ENCODE peak calls at places on chromosome 1, in nine cellular contexts. I is NCI-H748 treated with DMSO at 0.1 percent for 48 hours, E is NCI-H1694 treated with DMSO at 0.1 percent for 48 hours, T is GM12892, Z is lower lobe of right lung, P is psoas muscle, F is hippocampal formation, X is hypothalamus, O is NCI-H2227 treated with DMSO at 0.1 percent for 48 hours. Y is an unnamed sample.
A peak's percentile ranks its signal among the peaks of the same experiment; 100 is the strongest.

GRCh38 chr1:65691152-65691900 is 101.4 kb upstream of the PDE4B start:
- DNase-seq in P (no peak), I (no peak), E (no peak), O (no peak), X (no peak), F (peak; percentile 67), T (no peak), Z (no peak), Y (no peak)

GRCh38 chr1:15948600-15949452 is 27.1 kb downstream of the ZBTB17 start:
- DNase-seq in P (peak; percentile 82), T (no peak), X (no peak), O (no peak), E (no peak), Z (peak; percentile 79), I (no peak), F (no peak), Y (no peak)

GRCh38 chr1:35587736-35588135 is 14.6 kb downstream of the TFAP2E start:
- DNase-seq in F (no peak), T (no peak), Z (no peak), O (no peak), I (no peak), X (no peak), E (no peak), P (no peak), Y (no peak)

GRCh38 chr1:225744745-225745144 is 32.9 kb upstream of the SRP9 start:
- DNase-seq in F (no peak), O (no peak), X (no peak), T (no peak), P (no peak), I (no peak), E (no peak), Z (no peak), Y (no peak)

GRCh38 chr1:21843996-21844395 is 31.9 kb downstream of the LDLRAD2 start:
- DNase-seq in P (no peak), O (no peak), Z (no peak), I (no peak), X (no peak), E (no peak), T (no peak), F (no peak), Y (no peak)

GRCh38 chr1:111275079-111275478 is 15.6 kb upstream of the CHIA start:
- DNase-seq in X (no peak), I (no peak), F (peak; percentile 18), T (no peak), Z (no peak), O (no peak), P (peak; percentile 75), E (no peak), Y (no peak)

GRCh38 chr1:203686091-203686632 is 59.5 kb downstream of the ATP2B4 start:
- DNase-seq in O (no peak), E (peak; percentile 50), T (no peak), F (no peak), I (peak; percentile 2), P (no peak), X (no peak), Z (no peak), Y (peak; percentile 78)

GRCh38 chr1:52296345-52296744 is 69.7 kb downstream of the CC2D1B start:
- DNase-seq in O (peak; percentile 44), T (peak; percentile 14), P (no peak), Z (no peak), F (no peak), I (peak; percentile 29), X (no peak), E (peak; percentile 77), Y (peak; percentile 44)

GRCh38 chr1:66349277-66349676 is 184.7 kb upstream of the SGIP1 start:
- DNase-seq in E (no peak), F (no peak), I (no peak), P (no peak), O (no peak), Z (no peak), X (no peak), T (no peak), Y (no peak)

GRCh38 chr1:70224954-70225353 is 3.8 kb downstream of the SRSF11 start:
- DNase-seq in O (no peak), P (no peak), T (no peak), Z (no peak), E (no peak), I (no peak), X (no peak), F (no peak), Y (no peak)

GRCh38 chr1:33903210-33903589 is 39.3 kb downstream of the HMGB4 start:
- DNase-seq in I (no peak), Z (no peak), X (no peak), T (no peak), P (no peak), F (no peak), E (no peak), O (no peak), Y (no peak)

GRCh38 chr1:56411484-56412180 is 167.7 kb downstream of the PLPP3 start:
- DNase-seq in E (no peak), T (no peak), X (no peak), Z (no peak), I (no peak), P (no peak), O (no peak), F (peak; percentile 19), Y (no peak)

GRCh38 chr1:92201973-92202372 is 15.7 kb upstream of the C1orf146 start:
- DNase-seq in F (no peak), O (no peak), Z (no peak), X (no peak), E (no peak), P (no peak), T (no peak), I (no peak), Y (no peak)

GRCh38 chr1:230458509-230458908 is 32.4 kb upstream of the PGBD5 start:
- DNase-seq in F (no peak), T (no peak), P (no peak), I (no peak), X (no peak), E (no peak), O (no peak), Z (no peak), Y (no peak)

GRCh38 chr1:3463408-3463811 is 8.9 kb downstream of the ARHGEF16 start:
- DNase-seq in T (no peak), X (no peak), O (no peak), E (no peak), I (no peak), F (no peak), Z (peak; percentile 34), P (no peak), Y (no peak)

GRCh38 chr1:201085902-201086735 is 26.1 kb downstream of the CACNA1S start:
- DNase-seq in F (peak; percentile 30), T (peak; percentile 50), O (no peak), P (peak; percentile 88), I (no peak), X (no peak), E (peak; percentile 21), Z (peak; percentile 79), Y (peak; percentile 30)

GRCh38 chr1:116431870-116432500 is 58.9 kb downstream of the ATP1A1 start:
- DNase-seq in I (no peak), O (no peak), T (no peak), Z (no peak), X (no peak), F (no peak), P (no peak), E (no peak), Y (no peak)

Y was measured in cerebellum.